ENCODE peak calls at places on chromosomes 5 and 9, in seven cellular contexts. One of them, this sample, is unnamed.
A peak's percentile ranks its signal among the peaks of the same experiment; 100 is the strongest.

GRCh38 chr5:69454460-69455249 is 37.9 kb upstream of the OCLN start:
- DNase-seq in GM10248: no peak
- DNase-seq in A549: peak; percentile 15
- DNase-seq in T-helper 1 cell: no peak
- DNase-seq in NCI-H2081: no peak
- DNase-seq in EL: no peak
- DNase-seq in NCI-H345: no peak
- DNase-seq in this sample: no peak

GRCh38 chr9:61669352-61669751 is 479.5 kb downstream of the SPATA31A7 start:
- DNase-seq in GM10248: no peak
- DNase-seq in A549: no peak
- DNase-seq in T-helper 1 cell: no peak
- DNase-seq in NCI-H2081: no peak
- DNase-seq in EL: no peak
- DNase-seq in NCI-H345: no peak
- DNase-seq in this sample: no peak

GRCh38 chr5:123705741-123706140 is 193.8 kb downstream of the CSNK1G3 start:
- DNase-seq in GM10248: no peak
- DNase-seq in A549: no peak
- DNase-seq in T-helper 1 cell: no peak
- DNase-seq in NCI-H2081: no peak
- DNase-seq in EL: peak; percentile 74
- DNase-seq in NCI-H345: no peak
- DNase-seq in this sample: no peak

GRCh38 chr5:10600629-10601245 is 36.9 kb downstream of the ANKRD33B start:
- DNase-seq in GM10248: peak; percentile 56
- DNase-seq in A549: no peak
- DNase-seq in T-helper 1 cell: no peak
- DNase-seq in NCI-H2081: peak; percentile 64
- DNase-seq in EL: no peak
- DNase-seq in NCI-H345: peak; percentile 12
- DNase-seq in this sample: no peak

GRCh38 chr9:93072383-93072795 is 13.9 kb downstream of the SUSD3 start:
- DNase-seq in GM10248: no peak
- DNase-seq in A549: no peak
- DNase-seq in T-helper 1 cell: no peak
- DNase-seq in NCI-H2081: peak; percentile 22
- DNase-seq in EL: peak; percentile 34
- DNase-seq in NCI-H345: peak; percentile 8
- DNase-seq in this sample: peak; percentile 12

GRCh38 chr9:125204477-125204876 is 4.1 kb downstream of the RABEPK start:
- DNase-seq in GM10248: no peak
- DNase-seq in A549: no peak
- DNase-seq in T-helper 1 cell: no peak
- DNase-seq in NCI-H2081: no peak
- DNase-seq in EL: no peak
- DNase-seq in NCI-H345: no peak
- DNase-seq in this sample: no peak

GRCh38 chr5:177507165-177507564 is 2.5 kb downstream of the DOK3 start:
- DNase-seq in GM10248: no peak
- DNase-seq in A549: no peak
- DNase-seq in T-helper 1 cell: no peak
- DNase-seq in NCI-H2081: no peak
- DNase-seq in EL: no peak
- DNase-seq in NCI-H345: no peak
- DNase-seq in this sample: no peak

GRCh38 chr5:163504091-163504931 is 1.1 kb upstream of the MAT2B start:
- DNase-seq in GM10248: no peak
- DNase-seq in A549: no peak
- DNase-seq in T-helper 1 cell: peak; percentile 15
- DNase-seq in NCI-H2081: no peak
- DNase-seq in EL: peak; percentile 58
- DNase-seq in NCI-H345: no peak
- DNase-seq in this sample: no peak

GRCh38 chr9:136014147-136014927 is 53.2 kb upstream of the UBAC1 start:
- DNase-seq in GM10248: no peak
- DNase-seq in A549: no peak
- DNase-seq in T-helper 1 cell: no peak
- DNase-seq in NCI-H2081: no peak
- DNase-seq in EL: no peak
- DNase-seq in NCI-H345: no peak
- DNase-seq in this sample: no peak

GRCh38 chr5:75049581-75050274 is 2.6 kb downstream of the GCNT4 start:
- DNase-seq in GM10248: peak; percentile 43
- DNase-seq in A549: peak; percentile 53
- DNase-seq in T-helper 1 cell: peak; percentile 64
- DNase-seq in NCI-H2081: peak; percentile 31
- DNase-seq in EL: peak; percentile 74
- DNase-seq in NCI-H345: peak; percentile 15
- DNase-seq in this sample: no peak

GRCh38 chr9:106478312-106479099 is 384.5 kb upstream of the ZNF462 start:
- DNase-seq in GM10248: no peak
- DNase-seq in A549: no peak
- DNase-seq in T-helper 1 cell: no peak
- DNase-seq in NCI-H2081: no peak
- DNase-seq in EL: no peak
- DNase-seq in NCI-H345: no peak
- DNase-seq in this sample: no peak

This sample was measured in DMS153.